ENCODE peak calls at places on chromosomes 12 and 14, in nine cellular contexts. B, I, K, L, W, R, M, D and O are unnamed samples.

GRCh38 chr12:108060910-108061309 is 68.2 kb upstream of the WSCD2 start:
- DNase-seq in I (no peak), M (no peak), W (no peak), K (no peak), D (no peak), R (no peak), B (no peak), L (no peak), O (no peak)

GRCh38 chr12:2075558-2076195 is 22.9 kb downstream of the CACNA1C start:
- DNase-seq in B (no peak), K (no peak), L (no peak), M (no peak), W (no peak), R (no peak), I (no peak), D (no peak), O (no peak)

GRCh38 chr14:26993541-26993940 is 395.7 kb upstream of the NOVA1 start:
- DNase-seq in L (no peak), M (no peak), R (no peak), B (no peak), W (no peak), I (peak; percentile 11), K (peak; percentile 29), D (no peak), O (no peak)

GRCh38 chr12:2535583-2536187 is 259.1 kb upstream of the FKBP4 start:
- DNase-seq in I (peak; percentile 4), M (no peak), L (no peak), B (peak; percentile 8), R (no peak), D (no peak), K (no peak), W (no peak), O (no peak)

GRCh38 chr12:104712968-104713367 is 245.1 kb downstream of the SLC41A2 start:
- DNase-seq in I (no peak), W (no peak), B (no peak), D (no peak), L (no peak), R (no peak), M (no peak), K (no peak), O (no peak)

GRCh38 chr14:89767861-89768268 is 186.7 kb downstream of the EFCAB11 start:
- DNase-seq in L (peak; percentile 63), K (peak; percentile 46), B (peak; percentile 10), M (peak; percentile 52), R (peak; percentile 73), I (peak; percentile 76), W (peak; percentile 34), D (no peak), O (peak; percentile 42)

GRCh38 chr14:57290753-57291152 is 22.0 kb downstream of the AP5M1 start:
- DNase-seq in D (no peak), K (no peak), M (no peak), W (no peak), B (no peak), R (no peak), I (no peak), L (no peak), O (no peak)

GRCh38 chr12:83826112-83826511 is 1086.5 kb downstream of the SLC6A15 start:
- DNase-seq in M (no peak), B (peak; percentile 7), W (no peak), K (peak; percentile 24), D (no peak), R (peak; percentile 42), L (peak; percentile 55), I (peak; percentile 50), O (no peak)

GRCh38 chr12:67645126-67645525 is 3.4 kb upstream of the DYRK2 start:
- DNase-seq in L (no peak), D (no peak), M (no peak), B (no peak), K (no peak), I (no peak), R (no peak), W (no peak), O (no peak)

GRCh38 chr12:114662512-114663177 is 21.3 kb downstream of the TBX3 start:
- DNase-seq in M (peak; percentile 39), K (peak; percentile 70), W (peak; percentile 47), D (peak; percentile 79), I (peak; percentile 89), R (peak; percentile 89), B (peak; percentile 77), L (peak; percentile 72), O (peak; percentile 30)

GRCh38 chr12:92134638-92135274 is 10.9 kb downstream of the BTG1 start:
- DNase-seq in D (no peak), I (peak; percentile 85), K (peak; percentile 58), L (no peak), R (peak; percentile 45), M (no peak), B (peak; percentile 49), W (no peak), O (no peak)

GRCh38 chr14:37428954-37429353 is 166.1 kb downstream of the FOXA1 start:
- DNase-seq in D (no peak), K (no peak), I (no peak), L (no peak), W (no peak), M (no peak), R (no peak), B (no peak), O (no peak)

GRCh38 chr12:78672033-78672432 is 192.5 kb upstream of the SYT1 start:
- DNase-seq in D (no peak), W (no peak), B (no peak), R (no peak), K (no peak), L (peak; percentile 4), I (no peak), M (no peak), O (no peak)